ENCODE peak calls at places on chromosomes 2 and 18, in nine cellular contexts. N, Q, W, K, B, G, V, I and O are unnamed samples.

GRCh38 chr2:67277450-67277849 is 119.7 kb upstream of the ETAA1 start:
- DNase-seq in K (no peak), B (no peak), Q (no peak), W (no peak), I (no peak), V (no peak), G (no peak), N (no peak), O (no peak)

GRCh38 chr18:75350440-75350839 is 77.1 kb downstream of the SMIM21 start:
- DNase-seq in B (no peak), I (no peak), G (no peak), V (no peak), K (no peak), N (no peak), Q (no peak), W (no peak), O (no peak)

GRCh38 chr2:24432121-24432520 is 58.9 kb upstream of the NCOA1 start:
- DNase-seq in B (no peak), V (no peak), W (no peak), G (no peak), Q (no peak), I (no peak), N (no peak), K (no peak), O (peak)

GRCh38 chr18:72041313-72042032 is 502.7 kb downstream of the CBLN2 start:
- DNase-seq in W (no peak), N (no peak), Q (no peak), G (no peak), V (no peak), K (no peak), B (no peak), I (no peak), O (no peak)

GRCh38 chr18:12091742-12092141 is 1.9 kb upstream of the ANKRD62 start:
- DNase-seq in I (no peak), W (no peak), N (no peak), B (peak), Q (no peak), V (no peak), K (no peak), G (no peak), O (no peak)

GRCh38 chr18:12597775-12598174 is 60.1 kb downstream of the SPIRE1 start:
- DNase-seq in I (no peak), G (peak), W (no peak), B (peak), V (peak), Q (peak), N (no peak), K (no peak), O (peak)

GRCh38 chr2:147045113-147045512 is 799.7 kb upstream of the ACVR2A start:
- DNase-seq in I (no peak), V (no peak), Q (peak), B (peak), G (peak), K (peak), W (peak), N (peak), O (peak)

GRCh38 chr2:175579646-175580045 is 398.1 kb upstream of the ATP5MC3 start:
- DNase-seq in B (no peak), I (no peak), V (no peak), Q (no peak), W (no peak), N (no peak), K (no peak), G (no peak), O (no peak)

GRCh38 chr2:20617892-20618467 is 32.9 kb downstream of the HS1BP3 start:
- DNase-seq in G (peak), B (peak), V (peak), N (peak), I (peak), W (no peak), K (peak), Q (peak), O (peak)

GRCh38 chr2:196170681-196171247 is 614 bp downstream of the STK17B start:
- DNase-seq in G (peak), N (no peak), I (peak), W (peak), K (no peak), V (no peak), Q (peak), B (peak), O (peak)

GRCh38 chr2:25473758-25474335 is 132.1 kb upstream of the DNMT3A start:
- DNase-seq in G (no peak), V (no peak), W (no peak), I (no peak), Q (no peak), K (peak), N (no peak), B (no peak), O (peak)

GRCh38 chr18:69757733-69758132 is 189.9 kb downstream of the CD226 start:
- DNase-seq in V (no peak), G (peak), K (no peak), W (no peak), N (no peak), Q (no peak), I (no peak), B (no peak), O (peak)

GRCh38 chr2:221001377-221001776 is 570.7 kb downstream of the EPHA4 start:
- DNase-seq in V (no peak), Q (no peak), I (no peak), G (no peak), N (no peak), K (no peak), W (no peak), B (no peak), O (no peak)

GRCh38 chr2:41068740-41069139 is 616.9 kb upstream of the SLC8A1 start:
- DNase-seq in Q (no peak), V (no peak), B (no peak), N (no peak), K (no peak), W (no peak), G (no peak), I (no peak), O (no peak)

GRCh38 chr18:1302861-1303260 is 398.2 kb downstream of the ADCYAP1 start:
- DNase-seq in N (no peak), Q (no peak), K (peak), V (no peak), B (no peak), W (no peak), G (no peak), I (no peak), O (no peak)

GRCh38 chr2:33047939-33048338 is 101.2 kb downstream of the LTBP1 start:
- DNase-seq in Q (no peak), V (no peak), W (no peak), G (peak), B (no peak), K (no peak), I (no peak), N (no peak), O (no peak)

GRCh38 chr18:2948038-2948437 is 64.9 kb downstream of the LPIN2 start:
- DNase-seq in W (no peak), N (no peak), B (no peak), K (no peak), I (no peak), Q (no peak), G (peak), V (no peak), O (peak)

GRCh38 chr2:120169020-120169419 is 54.2 kb downstream of the TMEM185B start:
- DNase-seq in G (no peak), K (no peak), I (no peak), B (no peak), N (no peak), W (no peak), Q (no peak), V (no peak), O (no peak)

GRCh38 chr2:147567131-147567530 is 277.7 kb upstream of the ACVR2A start:
- DNase-seq in G (peak), I (no peak), W (no peak), V (no peak), K (no peak), B (no peak), N (no peak), Q (no peak), O (peak)

GRCh38 chr2:118858485-118859156 is 11.2 kb upstream of the EN1 start:
- DNase-seq in V (peak), W (no peak), Q (peak), N (no peak), G (no peak), I (no peak), K (no peak), B (no peak), O (no peak)

GRCh38 chr2:118855451-118856279 is 8.2 kb upstream of the EN1 start:
- DNase-seq in N (peak), Q (peak), V (no peak), K (peak), B (peak), G (peak), I (peak), W (peak), O (peak)

GRCh38 chr2:118856330-118856977 is 9.0 kb upstream of the EN1 start:
- DNase-seq in V (no peak), W (no peak), Q (peak), K (no peak), I (no peak), N (no peak), B (no peak), G (no peak), O (no peak)

GRCh38 chr2:118857677-118858484 is 10.4 kb upstream of the EN1 start:
- DNase-seq in G (no peak), I (no peak), Q (peak), N (no peak), B (no peak), W (no peak), K (no peak), V (no peak), O (no peak)

GRCh38 chr2:118856978-118857676 is 9.7 kb upstream of the EN1 start:
- DNase-seq in V (peak), G (no peak), I (no peak), Q (peak), W (no peak), B (no peak), N (no peak), K (no peak), O (no peak)
- H3K4me3 ChIP-seq in V (peak), G (no peak), I (no peak), Q (no peak), W (no peak), B (no peak), N (no peak), K (no peak), O (no peak)

GRCh38 chr18:39801848-39802247 is 2153.2 kb upstream of the PIK3C3 start:
- DNase-seq in Q (no peak), B (no peak), G (no peak), W (no peak), K (no peak), I (no peak), N (no peak), V (no peak), O (no peak)

GRCh38 chr18:39801010-39801409 is 2154.0 kb upstream of the PIK3C3 start:
- DNase-seq in G (no peak), V (no peak), N (no peak), I (no peak), B (no peak), Q (no peak), K (no peak), W (no peak), O (no peak)

GRCh38 chr18:39802648-39803229 is 2152.3 kb upstream of the PIK3C3 start:
- DNase-seq in Q (no peak), N (no peak), G (no peak), K (no peak), V (no peak), W (no peak), I (no peak), B (no peak), O (no peak)

GRCh38 chr18:39805218-39805617 is 2149.8 kb upstream of the PIK3C3 start:
- DNase-seq in B (no peak), W (no peak), N (no peak), V (no peak), G (no peak), K (no peak), Q (no peak), I (no peak), O (no peak)

DNA sequence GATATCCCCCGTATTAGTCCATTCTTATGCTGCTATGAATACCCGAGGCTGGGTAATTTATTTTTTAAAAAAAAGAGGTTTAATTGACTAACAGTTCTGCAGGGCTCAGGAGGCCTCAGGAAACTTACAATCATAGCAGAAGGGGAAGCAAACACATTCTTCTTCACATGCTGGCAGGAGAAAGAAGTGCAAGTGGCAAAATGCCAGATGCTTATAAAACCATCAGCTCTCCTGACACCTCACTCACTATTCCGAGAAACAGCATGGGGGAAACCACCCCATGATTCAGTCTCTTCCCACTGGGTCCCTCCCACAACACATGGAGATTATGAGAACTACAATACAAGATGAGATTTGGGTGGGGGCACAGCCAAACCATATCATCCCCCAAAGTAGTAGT is 2148.5 kb upstream of the PIK3C3 start:
- DNase-seq in Q (no peak), I (no peak), V (no peak), G (peak), W (no peak), K (no peak), B (no peak), N (no peak), O (peak)
- TF ChIP-seq CTCF in Q (no peak), I (no peak), V (no peak), G (no peak), W (no peak), K (no peak), B (no peak), N (no peak), O (no peak)

DNA sequence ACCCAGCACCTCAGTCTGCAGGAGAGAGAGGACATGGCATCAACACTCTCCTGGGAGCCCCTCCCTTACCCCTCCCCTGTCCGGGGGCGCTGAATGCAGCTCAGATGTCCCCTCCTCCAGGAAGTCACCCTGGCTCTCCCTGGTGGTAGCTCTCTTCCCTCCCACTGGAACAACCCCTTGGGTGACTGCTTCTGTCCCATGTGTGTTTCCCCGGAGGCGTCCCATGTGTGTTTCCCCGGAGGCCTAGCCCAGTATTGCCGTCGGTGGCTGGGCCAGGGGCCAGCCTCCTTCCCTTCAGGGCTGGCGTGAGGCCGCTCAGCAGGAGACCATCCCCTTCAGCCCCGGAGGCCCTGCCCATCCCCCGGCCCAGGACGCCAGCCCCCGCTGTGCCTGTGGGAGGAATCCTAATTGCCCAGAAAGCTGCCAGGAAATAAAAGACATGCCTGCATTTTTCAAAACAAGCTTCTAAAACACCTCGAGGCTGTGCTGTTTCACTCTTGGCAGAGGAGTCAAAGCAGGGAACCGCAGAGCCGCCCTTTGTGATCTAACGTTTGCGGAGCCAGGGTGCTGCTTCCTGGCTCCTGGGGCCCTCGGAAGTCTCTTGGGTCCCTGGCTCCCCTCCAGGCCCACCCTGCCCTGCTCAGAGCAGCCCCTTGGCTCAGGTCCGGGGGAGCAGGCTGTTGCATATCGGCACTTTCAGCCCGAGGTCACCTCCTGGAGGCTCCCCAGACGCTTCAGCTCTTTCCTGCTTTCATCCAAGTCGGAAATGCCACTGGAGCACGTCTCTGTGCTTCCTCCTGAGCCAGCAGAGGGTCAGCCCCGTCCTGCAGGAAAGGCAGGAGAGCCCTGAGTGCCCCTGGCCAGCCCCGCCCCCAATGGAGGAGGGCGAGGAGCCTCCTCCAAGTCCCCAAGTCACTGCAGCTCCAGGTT is 11.4 kb downstream of the SNED1 start:
- DNase-seq in I (peak), K (no peak), W (no peak), B (peak), G (peak), N (peak), Q (peak), V (peak), O (peak)
- H3K4me3 ChIP-seq in I (no peak), K (peak), W (no peak), B (peak), G (peak), N (peak), Q (peak), V (peak), O (peak)

GRCh38 chr18:61893971-61894750 is 1.4 kb upstream of the RNF152 start:
- DNase-seq in W (no peak), B (peak), N (peak), I (peak), V (peak), G (peak), K (peak), Q (peak), O (peak)
- TF ChIP-seq CTCF in W (no peak), B (peak), N (peak), I (no peak), V (no peak), G (no peak), K (no peak), Q (peak), O (peak)

GRCh38 chr2:74392449-74392743 is 12.3 kb upstream of the DCTN1 start:
- DNase-seq in Q (no peak), I (no peak), K (no peak), W (no peak), N (no peak), B (no peak), V (no peak), G (no peak), O (no peak)
- H3K4me3 ChIP-seq in Q (no peak), I (no peak), K (peak), W (peak), N (no peak), B (peak), V (peak), G (peak), O (no peak)

DNA sequence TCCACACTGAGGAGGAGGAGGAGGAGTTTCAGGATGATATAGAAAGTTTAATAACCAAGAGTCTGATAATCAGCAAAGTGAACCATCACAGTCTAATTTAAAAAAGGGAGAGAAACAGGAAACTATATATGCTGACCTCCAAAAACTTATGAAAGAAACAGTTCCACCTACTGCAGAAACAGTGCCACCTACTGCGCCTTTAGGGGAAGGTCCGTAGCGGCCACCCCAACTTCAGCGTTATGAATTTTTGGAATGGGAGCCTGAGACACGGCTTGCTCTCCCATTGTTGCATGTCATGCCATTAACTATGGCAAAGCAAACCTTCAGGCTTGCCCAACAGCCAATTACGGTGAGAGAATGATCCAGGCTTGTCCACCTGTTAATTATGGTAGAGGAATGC is 1719.2 kb upstream of the LRRTM1 start:
- DNase-seq in W (no peak), N (no peak), V (no peak), K (no peak), I (no peak), Q (no peak), B (no peak), G (no peak), O (no peak)
- TF ChIP-seq CTCF in W (peak), N (no peak), V (no peak), K (no peak), I (no peak), Q (no peak), B (no peak), G (no peak), O (no peak)

GRCh38 chr18:34661464-34662087 is 48.5 kb upstream of the DTNA start:
- DNase-seq in W (peak), V (no peak), K (no peak), Q (no peak), B (no peak), I (no peak), G (peak), N (no peak), O (peak)
- H3K4me3 ChIP-seq in W (no peak), V (no peak), K (no peak), Q (no peak), B (no peak), I (no peak), G (no peak), N (no peak), O (no peak)

GRCh38 chr2:127195140-127196074 is 24.7 kb downstream of the CYP27C1 start:
- DNase-seq in I (no peak), G (no peak), N (no peak), W (no peak), Q (no peak), B (no peak), K (no peak), V (peak), O (no peak)

GRCh38 chr2:127196998-127197397 is 23.1 kb downstream of the CYP27C1 start:
- DNase-seq in G (no peak), B (no peak), W (peak), I (no peak), N (no peak), K (no peak), V (no peak), Q (no peak), O (no peak)

GRCh38 chr2:127196549-127196948 is 23.6 kb downstream of the CYP27C1 start:
- DNase-seq in G (no peak), I (no peak), W (no peak), B (no peak), N (no peak), V (no peak), K (no peak), Q (no peak), O (no peak)

GRCh38 chr2:127199223-127199622 is 20.9 kb downstream of the CYP27C1 start:
- DNase-seq in G (no peak), I (no peak), B (no peak), V (no peak), W (no peak), K (no peak), N (no peak), Q (no peak), O (no peak)

GRCh38 chr2:127197475-127198385 is 22.4 kb downstream of the CYP27C1 start:
- DNase-seq in I (no peak), B (peak), V (peak), Q (peak), W (peak), N (no peak), G (peak), K (peak), O (peak)
- TF ChIP-seq CTCF in I (no peak), B (peak), V (no peak), Q (peak), W (peak), N (no peak), G (peak), K (peak), O (peak)

GRCh38 chr2:37523861-37524362 is 147.5 kb downstream of the CDC42EP3 start:
- DNase-seq in Q (no peak), W (no peak), V (no peak), K (no peak), G (peak), B (no peak), N (peak), I (peak), O (peak)
- H3K4me3 ChIP-seq in Q (no peak), W (no peak), V (peak), K (no peak), G (no peak), B (no peak), N (no peak), I (no peak), O (no peak)